ENCODE peak calls at places on chromosomes 1 and 21, in nine cellular contexts. Z is endothelial cell; E is transverse colon; V is RKO; M is aorta; S is stimulated activated CD8-positive, alpha-beta memory T cell treated with anti-CD3 and anti-CD28 coated beads, Interleukin-2, amount 100 ng/mL, for 1 hour; C is HS-5; K is H9; F is naive thymus-derived CD4-positive, alpha-beta T cell. Y is an unnamed sample.

GRCh38 chr1:180327089-180327488 is 97.0 kb downstream of the LHX4 start:
- DNase-seq in Z (no peak), E (no peak), V (no peak), M (no peak), S (no peak), C (no peak), K (no peak), F (no peak), Y (no peak)

GRCh38 chr1:212062832-212063438 is 27.4 kb downstream of the DTL start:
- DNase-seq in Z (no peak), E (no peak), V (peak), M (no peak), S (no peak), C (peak), K (no peak), F (peak), Y (peak)

GRCh38 chr1:45730075-45730779 is 20.2 kb downstream of the IPP start:
- DNase-seq in Z (no peak), E (no peak), V (no peak), M (no peak), S (no peak), C (no peak), K (no peak), F (no peak), Y (no peak)

GRCh38 chr1:2961661-2962060 is 59.6 kb upstream of the ACTRT2 start:
- DNase-seq in Z (no peak), E (no peak), V (no peak), M (no peak), S (no peak), C (no peak), K (no peak), F (no peak), Y (no peak)

GRCh38 chr1:93346472-93346991 is 825 bp downstream of the DR1 start:
- DNase-seq in Z (peak), E (peak), V (peak), M (no peak), S (no peak), C (no peak), K (no peak), F (peak), Y (no peak)

GRCh38 chr1:58065520-58065919 is 481.0 kb downstream of the OMA1 start:
- DNase-seq in Z (peak), E (no peak), V (no peak), M (no peak), S (no peak), C (no peak), K (peak), F (no peak), Y (no peak)

GRCh38 chr1:243558556-243558955 is 291.5 kb downstream of the AKT3 start:
- DNase-seq in Z (no peak), E (no peak), V (no peak), M (no peak), S (no peak), C (no peak), K (no peak), F (no peak), Y (no peak)

GRCh38 chr1:196977278-196977677 is at the start of gene CFHR5:
- DNase-seq in Z (no peak), E (no peak), V (no peak), M (no peak), S (no peak), C (no peak), K (no peak), F (no peak), Y (no peak)

GRCh38 chr21:27024971-27025370 is 58.1 kb upstream of the ADAMTS5 start:
- DNase-seq in Z (no peak), E (no peak), V (no peak), M (no peak), S (no peak), C (no peak), K (no peak), F (no peak), Y (no peak)

GRCh38 chr1:65958561-65959350 is 166.1 kb downstream of the PDE4B start:
- DNase-seq in Z (peak), E (no peak), V (peak), M (no peak), S (no peak), C (peak), K (no peak), F (peak), Y (peak)

GRCh38 chr1:233295775-233296322 is 324 bp upstream of the PCNX2 start:
- DNase-seq in Z (no peak), E (no peak), V (peak), M (peak), S (no peak), C (no peak), K (no peak), F (no peak), Y (no peak)

GRCh38 chr1:22903113-22903512 is 69.6 kb downstream of the LACTBL1 start:
- DNase-seq in Z (no peak), E (no peak), V (peak), M (no peak), S (no peak), C (peak), K (no peak), F (no peak), Y (no peak)

GRCh38 chr1:48236716-48237470 is 14.4 kb downstream of the SLC5A9 start:
- DNase-seq in Z (no peak), E (no peak), V (peak), M (no peak), S (no peak), C (no peak), K (no peak), F (peak), Y (peak)

GRCh38 chr1:185112343-185112742 is 44.4 kb downstream of the TRMT1L start:
- DNase-seq in Z (no peak), E (no peak), V (no peak), M (no peak), S (no peak), C (no peak), K (no peak), F (no peak), Y (no peak)

GRCh38 chr1:204791453-204792366 is 79.0 kb upstream of the NFASC start:
- DNase-seq in Z (peak), E (peak), V (peak), M (peak), S (peak), C (no peak), K (peak), F (peak), Y (peak)

GRCh38 chr1:35080171-35080854 is 1.1 kb downstream of the ZMYM1 start:
- DNase-seq in Z (no peak), E (no peak), V (peak), M (no peak), S (no peak), C (no peak), K (no peak), F (no peak), Y (no peak)

GRCh38 chr1:233010164-233010563 is 59.8 kb downstream of the NTPCR start:
- DNase-seq in Z (no peak), E (no peak), V (no peak), M (no peak), S (no peak), C (no peak), K (no peak), F (no peak), Y (no peak)

GRCh38 chr1:167722152-167722869 is 529 bp downstream of the MPZL1 start:
- DNase-seq in Z (peak), E (peak), V (peak), M (peak), S (no peak), C (no peak), K (peak), F (no peak), Y (no peak)

GRCh38 chr1:229101475-229101874 is 169.4 kb upstream of the RAB4A start:
- DNase-seq in Z (no peak), E (no peak), V (no peak), M (no peak), S (no peak), C (no peak), K (no peak), F (no peak), Y (no peak)

GRCh38 chr21:33265664-33266049 is 510 bp upstream of the IL10RB start:
- DNase-seq in Z (no peak), E (peak), V (no peak), M (no peak), S (no peak), C (no peak), K (peak), F (peak), Y (no peak)

GRCh38 chr1:111513410-111514020 is 10.1 kb upstream of the ADORA3 start:
- DNase-seq in Z (no peak), E (no peak), V (no peak), M (no peak), S (no peak), C (no peak), K (no peak), F (no peak), Y (no peak)

GRCh38 chr1:15168479-15168878 is 14.9 kb downstream of the TMEM51 start:
- DNase-seq in Z (no peak), E (no peak), V (no peak), M (no peak), S (no peak), C (no peak), K (no peak), F (no peak), Y (no peak)

GRCh38 chr1:11245904-11246726 is 16.2 kb downstream of the MTOR start:
- DNase-seq in Z (no peak), E (no peak), V (no peak), M (no peak), S (no peak), C (no peak), K (no peak), F (no peak), Y (no peak)

GRCh38 chr1:13662498-13662897 is 37.5 kb upstream of the PRDM2 start:
- DNase-seq in Z (no peak), E (peak), V (no peak), M (no peak), S (no peak), C (no peak), K (no peak), F (no peak), Y (no peak)

GRCh38 chr1:93607814-93608187 is 73.8 kb downstream of the BCAR3 start:
- DNase-seq in Z (no peak), E (no peak), V (no peak), M (no peak), S (no peak), C (peak), K (no peak), F (no peak), Y (no peak)

GRCh38 chr1:111520040-111520439 is 16.6 kb upstream of the ADORA3 start:
- DNase-seq in Z (no peak), E (no peak), V (no peak), M (no peak), S (no peak), C (no peak), K (no peak), F (no peak), Y (no peak)

GRCh38 chr1:173663159-173663558 is 6.5 kb downstream of the ANKRD45 start:
- DNase-seq in Z (no peak), E (no peak), V (no peak), M (no peak), S (no peak), C (no peak), K (no peak), F (no peak), Y (no peak)

GRCh38 chr1:157505481-157506272 is 46.6 kb downstream of the FCRL5 start:
- DNase-seq in Z (peak), E (peak), V (peak), M (no peak), S (no peak), C (no peak), K (peak), F (no peak), Y (peak)

Y was measured in HCT116.